ENCODE peak calls at places on chromosome X, in nine cellular contexts. C is A549, Y is WTC11, K is K562, T is SK-N-SH, L is HCT116, E is endothelial cell of umbilical vein, B is H1, Z is GM12878. H is an unnamed sample.

GRCh38 chrX:10197597-10198210 is 40.9 kb downstream of the CLCN4 start:
- DNase-seq in E (no peak), C (no peak), Z (no peak), K (no peak), L (no peak), T (no peak), Y (no peak), B (no peak), H (no peak)

GRCh38 chrX:24214568-24214967 is 65.0 kb downstream of the ZFX start:
- DNase-seq in L (no peak), B (no peak), Y (no peak), T (no peak), K (no peak), C (no peak), E (no peak), Z (no peak), H (no peak)

GRCh38 chrX:14027031-14027430 is 2.7 kb downstream of the GEMIN8 start:
- DNase-seq in C (no peak), T (no peak), K (no peak), Z (no peak), Y (no peak), B (no peak), L (no peak), E (peak; percentile 9), H (peak; percentile 13)

GRCh38 chrX:11888421-11888820 is 130.4 kb downstream of the MSL3 start:
- DNase-seq in L (no peak), T (no peak), Z (no peak), Y (no peak), E (no peak), K (no peak), B (no peak), C (no peak), H (no peak)

GRCh38 chrX:56968980-56969379 is 26.4 kb downstream of the SPIN3 start:
- DNase-seq in L (no peak), K (no peak), C (no peak), Z (no peak), Y (no peak), B (no peak), T (no peak), E (no peak), H (no peak)

GRCh38 chrX:22629105-22629725 is 356.5 kb downstream of the CBLL2 start:
- DNase-seq in K (no peak), B (no peak), L (no peak), Z (no peak), Y (no peak), T (no peak), C (no peak), E (peak; percentile 20), H (no peak)

GRCh38 chrX:150546711-150547153 is 21.7 kb upstream of the MTM1 start:
- DNase-seq in B (no peak), K (no peak), L (no peak), T (no peak), E (no peak), C (no peak), Z (no peak), Y (no peak), H (peak; percentile 67)

GRCh38 chrX:8939344-8939743 is 94.6 kb downstream of the FAM9B start:
- DNase-seq in C (no peak), Z (no peak), T (no peak), E (no peak), K (no peak), Y (no peak), B (no peak), L (no peak), H (no peak)

GRCh38 chrX:134235236-134235635 is 1.7 kb upstream of the CCDC160 start:
- DNase-seq in Y (no peak), Z (no peak), T (no peak), E (no peak), L (no peak), B (no peak), C (no peak), K (no peak), H (no peak)

GRCh38 chrX:10620121-10620699 is at the start of gene MID1:
- DNase-seq in Z (no peak), C (peak; percentile 85), T (peak; percentile 78), L (peak; percentile 55), B (peak; percentile 60), K (peak; percentile 5), Y (peak; percentile 74), E (peak; percentile 83), H (no peak)

GRCh38 chrX:77003530-77003929 is 443.7 kb upstream of the FGF16 start:
- DNase-seq in T (no peak), C (no peak), K (no peak), Y (no peak), L (no peak), Z (no peak), B (no peak), E (no peak), H (no peak)

GRCh38 chrX:17374619-17375360 is at the start of gene NHS:
- DNase-seq in L (peak; percentile 61), E (peak; percentile 15), Y (peak; percentile 76), B (peak; percentile 70), K (peak; percentile 30), C (peak; percentile 87), T (peak; percentile 88), Z (no peak), H (no peak)

GRCh38 chrX:11555759-11556158 is 110.0 kb downstream of the ARHGAP6 start:
- DNase-seq in K (no peak), Y (no peak), L (no peak), T (no peak), E (no peak), C (no peak), Z (no peak), B (no peak), H (no peak)

GRCh38 chrX:47863187-47863586 is 26.5 kb downstream of the ZNF81 start:
- DNase-seq in B (no peak), T (no peak), K (no peak), Z (no peak), E (peak; percentile 33), Y (no peak), C (no peak), L (no peak), H (no peak)

GRCh38 chrX:47859686-47860085 is 23.0 kb downstream of the ZNF81 start:
- DNase-seq in Y (no peak), Z (no peak), K (no peak), L (no peak), E (no peak), B (no peak), C (no peak), T (no peak), H (no peak)

GRCh38 chrX:47862680-47863079 is 26.0 kb downstream of the ZNF81 start:
- DNase-seq in Y (no peak), C (no peak), B (no peak), L (no peak), T (no peak), E (peak; percentile 27), Z (no peak), K (no peak), H (no peak)

GRCh38 chrX:47864785-47865184 is 28.1 kb downstream of the ZNF81 start:
- DNase-seq in C (no peak), K (no peak), T (no peak), Z (no peak), L (no peak), B (no peak), E (no peak), Y (no peak), H (no peak)
- TF ChIP-seq MAX in C (no peak), K (no peak), T (no peak), Z (no peak), L (no peak), B (no peak), E (no peak), Y (no peak), H (no peak)

DNA sequence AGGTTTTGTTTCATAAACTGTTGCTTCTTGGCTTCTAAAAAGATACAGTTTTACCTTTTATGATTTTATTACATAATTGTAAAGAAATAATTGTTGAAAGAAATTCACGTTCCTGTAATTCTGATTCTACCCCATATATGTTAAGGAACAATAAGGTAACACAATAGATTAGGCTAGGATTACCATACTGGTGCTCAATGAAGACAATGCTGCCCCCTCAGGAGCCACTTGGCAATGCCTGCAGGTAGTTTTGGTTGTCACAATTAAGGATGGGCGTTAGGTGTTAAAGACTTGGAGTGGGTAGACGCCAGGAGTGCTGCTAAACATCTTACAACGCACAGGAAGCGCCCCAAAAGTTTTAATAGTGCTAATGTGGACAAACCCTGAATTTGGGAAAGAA is 133.2 kb downstream of the NLGN4X start:
- DNase-seq in B (peak; percentile 47), Y (peak; percentile 43), Z (no peak), K (no peak), T (peak; percentile 7), C (peak; percentile 0), L (no peak), E (no peak), H (peak; percentile 1)
- TF ChIP-seq CTCF in B (peak; percentile 18), Y (no peak), Z (peak; percentile 23), K (peak; percentile 9), T (no peak), C (no peak), L (no peak), E (no peak), H (peak; percentile 21)

GRCh38 chrX:45011131-45011530 is 138.1 kb downstream of the KDM6A start:
- DNase-seq in T (no peak), B (no peak), L (no peak), Z (no peak), Y (no peak), K (no peak), C (peak; percentile 44), E (no peak), H (no peak)
- TF ChIP-seq MAX in T (no peak), B (no peak), L (no peak), Z (no peak), Y (no peak), K (no peak), C (no peak), E (no peak), H (no peak)

GRCh38 chrX:132614297-132614696 is 125.5 kb upstream of the MBNL3 start:
- DNase-seq in E (no peak), C (peak; percentile 2), Y (peak; percentile 24), Z (no peak), B (no peak), L (no peak), K (no peak), T (no peak), H (peak; percentile 17)
- TF ChIP-seq CTCF in E (no peak), C (no peak), Y (no peak), Z (peak; percentile 26), B (peak; percentile 59), L (peak; percentile 12), K (no peak), T (no peak), H (peak; percentile 33)

GRCh38 chrX:108139303-108139702 is 47.7 kb downstream of the ATG4A start:
- DNase-seq in C (no peak), E (no peak), T (peak; percentile 21), K (peak; percentile 44), Z (no peak), Y (peak; percentile 15), B (no peak), L (no peak), H (peak; percentile 26)
- TF ChIP-seq MAX in C (no peak), E (no peak), T (no peak), K (no peak), Z (no peak), Y (no peak), B (no peak), L (no peak), H (no peak)

H was measured in NB4.